ENCODE peak calls at places on chromosomes 6 and 20, in seven cellular contexts. T is PC-9; R is mesendoderm; O is thoracic aorta; E is CD8-positive, alpha-beta T cell; U is tibial artery; Y is Peyer's patch. V is an unnamed sample.

GRCh38 chr6:81130969-81131368 is 621.5 kb downstream of the TENT5A start:
- DNase-seq in T (no peak), R (no peak), O (no peak), E (no peak), U (no peak), Y (no peak), V (no peak)

GRCh38 chr6:91713911-91714310 is 1127.0 kb upstream of the MAP3K7 start:
- DNase-seq in T (no peak), R (no peak), O (no peak), E (no peak), U (no peak), Y (no peak), V (no peak)

GRCh38 chr20:35523298-35523888 is 6.1 kb downstream of the C20orf173 start:
- DNase-seq in T (no peak), R (peak; percentile 59), O (no peak), E (no peak), U (no peak), Y (no peak), V (no peak)

GRCh38 chr6:137471497-137471896 is 22.7 kb downstream of the OLIG3 start:
- DNase-seq in T (no peak), R (no peak), O (no peak), E (no peak), U (no peak), Y (no peak), V (no peak)

GRCh38 chr6:11654876-11655275 is 117.3 kb downstream of the TMEM170B start:
- DNase-seq in T (peak; percentile 31), R (no peak), O (no peak), E (no peak), U (no peak), Y (no peak), V (peak; percentile 32)

GRCh38 chr20:48411265-48411664 is 416.5 kb downstream of the PREX1 start:
- DNase-seq in T (no peak), R (no peak), O (no peak), E (no peak), U (no peak), Y (no peak), V (no peak)

GRCh38 chr6:2999621-3000455 is at the start of gene NQO2:
- DNase-seq in T (peak; percentile 54), R (peak; percentile 91), O (no peak), E (peak; percentile 89), U (peak; percentile 97), Y (peak; percentile 97), V (peak; percentile 91)

GRCh38 chr6:3471711-3472110 is 14.9 kb upstream of the SLC22A23 start:
- DNase-seq in T (no peak), R (peak; percentile 82), O (no peak), E (no peak), U (no peak), Y (no peak), V (peak; percentile 20)

GRCh38 chr20:46012926-46013825 is 4.5 kb downstream of the MMP9 start:
- DNase-seq in T (no peak), R (no peak), O (no peak), E (no peak), U (no peak), Y (no peak), V (no peak)

GRCh38 chr6:130046711-130047439 is 28.5 kb downstream of the L3MBTL3 start:
- DNase-seq in T (no peak), R (no peak), O (no peak), E (no peak), U (no peak), Y (no peak), V (no peak)

GRCh38 chr20:51584737-51585136 is 42.2 kb upstream of the NFATC2 start:
- DNase-seq in T (no peak), R (no peak), O (no peak), E (no peak), U (no peak), Y (no peak), V (peak; percentile 28)

GRCh38 chr6:56849876-56850275 is 105.0 kb upstream of the BEND6 start:
- DNase-seq in T (peak; percentile 46), R (peak; percentile 93), O (no peak), E (no peak), U (no peak), Y (no peak), V (no peak)

GRCh38 chr20:58709013-58709702 is 16.6 kb downstream of the NPEPL1 start:
- DNase-seq in T (no peak), R (no peak), O (no peak), E (no peak), U (no peak), Y (peak; percentile 33), V (no peak)

GRCh38 chr6:156933201-156934053 is 156.2 kb downstream of the ARID1B start:
- DNase-seq in T (no peak), R (peak; percentile 66), O (no peak), E (no peak), U (no peak), Y (peak; percentile 67), V (peak; percentile 59)

GRCh38 chr20:47781631-47782030 is 3.6 kb downstream of the SULF2 start:
- DNase-seq in T (peak; percentile 47), R (no peak), O (no peak), E (no peak), U (no peak), Y (no peak), V (no peak)

GRCh38 chr6:122008105-122009100 is 391.0 kb upstream of the HSF2 start:
- DNase-seq in T (no peak), R (peak; percentile 92), O (no peak), E (no peak), U (no peak), Y (no peak), V (peak; percentile 54)

GRCh38 chr6:140012146-140012545 is 637.7 kb upstream of the CITED2 start:
- DNase-seq in T (no peak), R (no peak), O (no peak), E (no peak), U (no peak), Y (no peak), V (no peak)

GRCh38 chr6:167325766-167326165 is 880 bp downstream of the TTLL2 start:
- DNase-seq in T (no peak), R (no peak), O (no peak), E (no peak), U (no peak), Y (no peak), V (no peak)

GRCh38 chr6:146357578-146358340 is 185.9 kb upstream of the RAB32 start:
- DNase-seq in T (peak; percentile 66), R (no peak), O (no peak), E (no peak), U (no peak), Y (no peak), V (peak; percentile 66)

GRCh38 chr20:641516-641913 is 11.5 kb downstream of the SRXN1 start:
- DNase-seq in T (no peak), R (peak; percentile 55), O (no peak), E (no peak), U (no peak), Y (no peak), V (no peak)

GRCh38 chr20:31580706-31581105 is 24.4 kb upstream of the ID1 start:
- DNase-seq in T (no peak), R (no peak), O (no peak), E (no peak), U (no peak), Y (no peak), V (no peak)

GRCh38 chr20:57612436-57612835 is 7.8 kb downstream of the ZBP1 start:
- DNase-seq in T (no peak), R (no peak), O (no peak), E (no peak), U (no peak), Y (no peak), V (no peak)

GRCh38 chr6:19761114-19761513 is 76.1 kb upstream of the ID4 start:
- DNase-seq in T (no peak), R (no peak), O (no peak), E (no peak), U (no peak), Y (no peak), V (no peak)

GRCh38 chr6:9543649-9544048 is 871.2 kb downstream of the TFAP2A start:
- DNase-seq in T (no peak), R (peak; percentile 62), O (no peak), E (no peak), U (no peak), Y (no peak), V (no peak)

GRCh38 chr6:9537381-9537780 is 877.5 kb downstream of the TFAP2A start:
- DNase-seq in T (no peak), R (no peak), O (no peak), E (no peak), U (no peak), Y (no peak), V (peak; percentile 32)

GRCh38 chr6:9540534-9541126 is 874.2 kb downstream of the TFAP2A start:
- DNase-seq in T (peak; percentile 38), R (peak; percentile 50), O (no peak), E (no peak), U (no peak), Y (no peak), V (peak; percentile 82)

GRCh38 chr6:9539231-9539755 is 875.6 kb downstream of the TFAP2A start:
- DNase-seq in T (no peak), R (peak; percentile 32), O (no peak), E (no peak), U (no peak), Y (no peak), V (no peak)

GRCh38 chr6:9540126-9540525 is 874.7 kb downstream of the TFAP2A start:
- DNase-seq in T (no peak), R (no peak), O (no peak), E (no peak), U (no peak), Y (no peak), V (peak; percentile 68)
- H3K27ac ChIP-seq in T (no peak overlapping the region), R (no peak overlapping the region), O (no peak overlapping the region), E (no peak overlapping the region), U (no peak overlapping the region), Y (no peak overlapping the region), V (no peak overlapping the region)

GRCh38 chr6:32158052-32158451 is 4.1 kb downstream of the PPT2 start:
- DNase-seq in T (no peak), R (no peak), O (no peak), E (no peak), U (no peak), Y (no peak), V (no peak)
- H3K4me3 ChIP-seq in T (no peak overlapping the region), R (no peak overlapping the region), O (no peak overlapping the region), E (no peak overlapping the region), U (no peak overlapping the region), Y (no peak overlapping the region), V (no peak overlapping the region)

GRCh38 chr6:34155471-34156300 is 9.8 kb upstream of the GRM4 start:
- DNase-seq in T (no peak), R (no peak), O (no peak), E (no peak), U (peak; percentile 46), Y (peak; percentile 40), V (no peak)
- H3K4me1 ChIP-seq in T (no peaks in the 10 kb centered on the region), R (peaks cover 5% of the 10 kb centered on the region), O (peaks cover 8% of the 10 kb centered on the region), E (peaks cover 14% of the 10 kb centered on the region), U (peaks cover 6% of the 10 kb centered on the region), Y (peaks cover 12% of the 10 kb centered on the region), V (no peaks in the 10 kb centered on the region)

DNA sequence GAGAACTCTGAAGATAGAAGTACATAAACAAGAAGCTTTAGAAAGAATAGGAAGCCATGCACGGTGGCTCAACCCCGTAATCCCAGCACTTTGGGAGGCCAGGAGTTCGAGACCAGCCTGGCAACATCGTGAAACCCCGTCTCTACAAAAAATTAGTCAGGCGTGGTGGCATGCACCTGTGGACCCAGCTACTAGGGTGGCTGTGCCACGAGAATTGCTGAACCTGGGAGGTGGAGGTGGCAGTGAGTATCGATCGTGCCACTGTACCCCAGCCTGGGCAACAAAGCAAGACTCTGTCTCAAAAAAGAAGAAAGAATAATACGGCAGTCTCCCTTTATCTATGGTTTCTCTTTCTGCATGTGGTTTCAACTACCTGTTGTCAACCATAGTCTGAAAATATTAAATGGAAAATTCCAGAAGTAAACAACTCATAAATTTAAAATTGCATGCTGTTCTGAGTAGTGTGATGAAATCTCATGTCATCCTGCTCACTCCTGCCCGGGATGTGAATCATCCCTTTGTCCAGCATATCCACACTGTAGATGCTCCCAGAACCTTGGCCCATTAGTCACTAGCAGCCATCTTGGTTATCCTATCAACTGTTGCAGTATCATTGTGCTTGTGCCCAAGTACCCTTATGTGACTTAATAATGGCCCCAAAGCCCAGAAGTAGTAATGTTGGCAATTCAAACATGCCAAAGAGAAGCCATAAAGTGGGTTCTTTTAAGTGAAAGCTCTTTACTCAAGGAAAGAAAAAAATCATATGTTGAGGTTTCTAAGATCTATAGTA is 22.1 kb downstream of the DEK start:
- DNase-seq in T (peak; percentile 57), R (peak; percentile 23), O (no peak), E (no peak), U (no peak), Y (peak; percentile 73), V (no peak)
- H3K27ac ChIP-seq in T (peak overlapping the region; percentile 88), R (no peak overlapping the region), O (no peak overlapping the region), E (no peak overlapping the region), U (no peak overlapping the region), Y (no peak overlapping the region), V (no peak overlapping the region)

V was measured in cardiac muscle cell.